ENCODE peak calls at places on chromosomes 11 and 22, in five cellular contexts. G is HCT116, S is H1, A is K562, C is GM12878. D is an unnamed sample.

GRCh38 chr22:17120711-17121234 is 387 bp downstream of the TMEM121B start:
- DNase-seq in A (no peak), S (peak), C (no peak), G (no peak), D (no peak)

GRCh38 chr11:106276859-106277436 is 199.5 kb downstream of the AASDHPPT start:
- DNase-seq in A (no peak), G (no peak), C (no peak), S (no peak), D (peak)

GRCh38 chr11:1523779-1524178 is 37.2 kb upstream of the MOB2 start:
- DNase-seq in S (no peak), C (no peak), G (no peak), A (no peak), D (no peak)

GRCh38 chr22:43955040-43955882 is at the start of gene SAMM50:
- DNase-seq in G (peak), S (peak), A (peak), C (peak), D (peak)

GRCh38 chr22:49404020-49404419 is 423.7 kb downstream of the BRD1 start:
- DNase-seq in S (no peak), G (no peak), C (no peak), A (no peak), D (no peak)

GRCh38 chr11:5690736-5691135 is 1.1 kb downstream of the TRIM22 start:
- DNase-seq in C (no peak), A (peak), S (no peak), G (no peak), D (no peak)

GRCh38 chr11:86787018-86787417 is 13.3 kb upstream of the PRSS23 start:
- DNase-seq in G (no peak), C (no peak), S (no peak), A (no peak), D (no peak)

GRCh38 chr11:133149698-133150097 is 382.6 kb downstream of the OPCML start:
- DNase-seq in S (no peak), A (no peak), C (no peak), G (no peak), D (no peak)

GRCh38 chr11:18492888-18493287 is 33.9 kb downstream of the TSG101 start:
- DNase-seq in G (no peak), C (no peak), A (no peak), S (no peak), D (no peak)

GRCh38 chr22:30233582-30233981 is 13.0 kb downstream of the LIF start:
- DNase-seq in C (no peak), G (no peak), S (no peak), A (no peak), D (no peak)

DNA sequence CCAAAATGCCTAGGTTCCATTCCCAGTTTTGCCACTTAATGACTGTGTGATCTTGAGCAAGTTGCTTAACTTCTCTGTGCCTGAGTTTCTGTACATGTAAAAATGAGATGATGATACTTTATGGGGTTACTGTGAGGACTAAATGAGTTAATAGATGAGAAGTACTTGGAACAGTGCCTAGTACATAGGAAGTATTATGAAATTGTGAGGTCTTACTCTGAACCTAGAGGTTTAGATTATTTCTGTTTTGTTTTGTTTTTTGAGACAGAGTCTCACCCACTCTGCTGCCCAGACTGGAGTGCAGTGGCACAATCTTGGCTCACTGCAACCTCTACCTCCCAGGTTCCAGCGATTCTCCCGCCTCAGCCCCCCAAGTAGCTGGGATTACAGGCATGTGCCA is 227.0 kb upstream of the POU2AF2 start:
- DNase-seq in A (no peak), S (no peak), C (no peak), G (no peak), D (no peak)
- TF ChIP-seq YY1 in A (no peak), S (no peak), C (no peak), G (no peak), D (no peak)

GRCh38 chr22:18909556-18909955 is 3.4 kb downstream of the DGCR6 start:
- DNase-seq in S (no peak), A (no peak), C (no peak), G (no peak), D (no peak)
- TF ChIP-seq ZNF274 in S (no peak), A (no peak), C (no peak), G (no peak), D (no peak)

GRCh38 chr11:111765320-111765983 is 737 bp downstream of the PPP2R1B start:
- DNase-seq in A (no peak), G (no peak), S (no peak), C (no peak), D (no peak)
- TF ChIP-seq YY1 in A (no peak), G (no peak), S (no peak), C (no peak), D (no peak)

GRCh38 chr11:12806113-12806512 is 131.9 kb downstream of the TEAD1 start:
- DNase-seq in G (no peak), C (no peak), A (no peak), S (no peak), D (no peak)
- TF ChIP-seq ZNF274 in G (no peak), C (no peak), A (no peak), S (no peak), D (no peak)

DNA sequence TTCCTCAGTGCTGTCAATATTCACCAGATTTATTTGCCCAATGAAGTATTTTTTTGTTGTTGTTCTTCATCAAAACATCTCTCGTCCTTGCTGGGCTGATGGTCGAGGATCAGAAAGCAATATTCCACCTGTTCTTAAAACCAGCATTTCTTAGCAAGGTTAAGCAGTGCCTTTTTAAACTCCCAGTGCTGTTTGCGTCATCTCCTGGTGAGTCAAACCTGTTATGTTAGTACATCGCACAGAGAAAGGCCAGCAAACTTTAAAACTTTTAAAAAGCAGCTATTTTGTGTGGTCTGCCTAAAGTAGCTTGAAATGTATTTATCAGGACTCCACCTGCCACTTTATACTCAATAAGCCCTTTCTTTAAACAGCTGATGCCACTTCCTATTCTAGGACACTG is 802.0 kb downstream of the KCNA4 start:
- DNase-seq in G (no peak), S (no peak), C (no peak), A (no peak), D (no peak)
- TF ChIP-seq YY1 in G (no peak), S (no peak), C (no peak), A (no peak), D (no peak)

GRCh38 chr11:68687986-68688385 is 3.6 kb downstream of the GAL start:
- DNase-seq in C (no peak), G (no peak), S (no peak), A (no peak), D (no peak)
- TF ChIP-seq ZNF274 in C (no peak), G (no peak), S (no peak), A (no peak), D (no peak)

GRCh38 chr11:8757047-8757446 is 74.5 kb downstream of the RPL27A start:
- DNase-seq in G (no peak), C (no peak), A (no peak), S (no peak), D (no peak)
- TF ChIP-seq YY1 in G (no peak), C (no peak), A (no peak), S (no peak), D (no peak)

DNA sequence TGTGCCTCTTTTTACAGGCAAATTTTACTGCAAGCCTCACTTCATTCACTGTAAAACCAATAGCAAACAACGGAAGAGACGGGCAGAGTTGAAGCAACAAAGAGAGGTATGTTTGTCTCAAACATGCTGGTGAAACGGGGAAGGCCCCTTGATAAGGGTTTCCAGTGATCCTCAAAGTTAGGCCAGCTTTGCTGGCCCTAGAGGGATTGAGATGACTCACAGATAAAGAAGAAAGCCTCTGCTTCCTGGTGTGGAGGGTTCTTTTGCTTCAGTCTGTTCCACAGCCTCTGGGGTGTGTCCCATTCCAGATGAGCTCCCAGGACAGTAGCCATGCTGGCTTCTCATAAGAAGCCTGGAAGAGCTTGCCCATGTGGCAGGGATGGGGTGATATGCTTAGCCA is 118.9 kb upstream of the PARVA start:
- DNase-seq in A (peak), S (no peak), C (no peak), G (no peak), D (no peak)
- TF ChIP-seq ZNF274 in A (no peak), S (no peak), C (no peak), G (no peak), D (no peak)

DNA sequence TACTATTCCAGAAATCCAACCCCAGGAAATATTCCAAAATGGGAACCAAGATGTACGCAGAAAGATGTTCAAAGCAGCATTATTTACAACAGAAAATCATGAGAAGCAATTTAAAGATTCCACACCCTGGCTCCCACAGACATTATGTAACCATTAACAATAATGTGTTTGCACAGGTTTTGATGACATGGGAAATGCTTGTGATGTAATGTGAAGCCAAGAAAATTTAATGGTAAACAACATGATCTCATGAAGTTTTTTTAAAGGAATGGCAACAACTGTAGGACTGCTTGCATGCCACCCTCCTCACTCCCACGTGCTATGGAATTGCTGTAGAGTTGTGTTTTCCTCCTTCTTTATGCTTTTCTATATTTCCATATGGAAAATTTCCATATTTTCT is 20.7 kb downstream of the LRFN4 start:
- DNase-seq in S (no peak), A (no peak), C (no peak), G (no peak), D (no peak)
- TF ChIP-seq YY1 in S (no peak), A (no peak), C (no peak), G (no peak), D (no peak)

D was measured in NT2/D1.